ENCODE peak calls at places on chromosomes 5 and 9, in six cellular contexts. G is activated naive CD8-positive, alpha-beta T cell treated with anti-CD3 and anti-CD28 coated beads for 36 hours; I is left ventricle myocardium inferior; Z is RWPE1; C is hepatocyte; A is T-helper 2 cell treated with Interferon-gamma antibody and Interleukin-4, amounts not matched to agents 5 μg/mL and 100 μg/mL, for 36 hours. F is an unnamed sample.

GRCh38 chr5:142296914-142297417 is 27.9 kb downstream of the SPRY4 start:
- DNase-seq in I (peak), C (no peak), A (no peak), G (no peak), Z (no peak), F (no peak)

GRCh38 chr9:98057095-98057799 is 715 bp downstream of the NANS start:
- DNase-seq in G (no peak), A (no peak), Z (no peak), C (no peak), I (no peak), F (no peak)

GRCh38 chr5:93717162-93717561 is 24.2 kb downstream of the POU5F2 start:
- DNase-seq in Z (no peak), A (no peak), C (peak), G (no peak), I (no peak), F (no peak)

GRCh38 chr5:179164331-179165311 is 104.4 kb downstream of the ZNF354C start:
- DNase-seq in G (no peak), I (no peak), C (no peak), Z (no peak), A (no peak), F (peak)

GRCh38 chr5:60700347-60700815 is 415 bp upstream of the DEPDC1B start:
- DNase-seq in G (no peak), A (no peak), C (no peak), I (no peak), Z (peak), F (no peak)

GRCh38 chr5:129803403-129803802 is 55.5 kb downstream of the MINAR2 start:
- DNase-seq in Z (no peak), G (no peak), C (no peak), I (no peak), A (no peak), F (no peak)

GRCh38 chr5:80194470-80194869 is 61.4 kb downstream of the SERINC5 start:
- DNase-seq in A (no peak), I (no peak), C (no peak), G (no peak), Z (no peak), F (no peak)

GRCh38 chr9:20611751-20612287 is 10.5 kb downstream of the MLLT3 start:
- DNase-seq in C (peak), Z (peak), A (no peak), G (no peak), I (no peak), F (no peak)

GRCh38 chr5:14417232-14417730 is 164.3 kb upstream of the OTULINL start:
- DNase-seq in G (no peak), I (no peak), A (no peak), C (no peak), Z (no peak), F (no peak)

GRCh38 chr5:135356522-135357318 is 42.3 kb downstream of the MACROH2A1 start:
- DNase-seq in A (no peak), I (peak), G (no peak), C (peak), Z (no peak), F (peak)

GRCh38 chr9:38274746-38275250 is 117.7 kb upstream of the ALDH1B1 start:
- DNase-seq in Z (no peak), G (no peak), A (no peak), C (no peak), I (no peak), F (no peak)

GRCh38 chr5:126483156-126483555 is 59.9 kb downstream of the GRAMD2B start:
- DNase-seq in A (no peak), Z (no peak), G (no peak), I (no peak), C (no peak), F (no peak)

GRCh38 chr5:5158472-5158895 is 18.4 kb downstream of the ADAMTS16 start:
- DNase-seq in Z (no peak), I (no peak), A (no peak), C (no peak), G (no peak), F (no peak)

GRCh38 chr9:121576281-121577075 is 75.0 kb upstream of the DAB2IP start:
- DNase-seq in A (no peak), G (no peak), Z (no peak), I (no peak), C (no peak), F (no peak)

GRCh38 chr5:149937610-149938009 is 7.0 kb downstream of the PDE6A start:
- DNase-seq in Z (peak), I (no peak), G (no peak), C (no peak), A (no peak), F (no peak)

GRCh38 chr5:125870271-125870670 is 552.9 kb upstream of the GRAMD2B start:
- DNase-seq in Z (no peak), G (no peak), I (no peak), A (no peak), C (no peak), F (no peak)

GRCh38 chr9:89313842-89314241 is 2.8 kb downstream of the CKS2 start:
- DNase-seq in G (no peak), I (no peak), A (peak), Z (no peak), C (no peak), F (no peak)

GRCh38 chr9:125393426-125393825 is 131.8 kb downstream of the GAPVD1 start:
- DNase-seq in G (no peak), Z (peak), I (no peak), C (no peak), A (no peak), F (no peak)

GRCh38 chr5:124056326-124057160 is 544.6 kb downstream of the CSNK1G3 start:
- DNase-seq in Z (no peak), C (no peak), G (no peak), I (no peak), A (no peak), F (no peak)

GRCh38 chr9:99226054-99226453 is 4.0 kb downstream of the SEC61B start:
- DNase-seq in A (no peak), I (no peak), C (no peak), Z (no peak), G (no peak), F (no peak)

GRCh38 chr5:34022131-34022705 is 14.4 kb upstream of the AMACR start:
- DNase-seq in G (peak), A (peak), Z (no peak), I (no peak), C (no peak), F (no peak)

GRCh38 chr5:55441107-55441771 is 93.5 kb downstream of the PLPP1 start:
- DNase-seq in I (no peak), G (no peak), A (no peak), Z (no peak), C (no peak), F (no peak)

GRCh38 chr9:92728831-92729734 is 35.5 kb downstream of the BICD2 start:
- DNase-seq in Z (no peak), G (no peak), C (no peak), I (no peak), A (no peak), F (no peak)

GRCh38 chr5:115579747-115580173 is 22.5 kb downstream of the TICAM2 start:
- DNase-seq in A (no peak), G (no peak), C (no peak), I (no peak), Z (peak), F (no peak)

GRCh38 chr9:87442451-87442850 is 55.2 kb upstream of the DAPK1 start:
- DNase-seq in G (no peak), A (no peak), C (no peak), Z (no peak), I (no peak), F (no peak)

GRCh38 chr5:42720242-42720641 is 36.4 kb upstream of the CCDC152 start:
- DNase-seq in C (no peak), G (no peak), Z (no peak), I (no peak), A (peak), F (no peak)

GRCh38 chr5:172834570-172835245 is 657 bp downstream of the ERGIC1 start:
- DNase-seq in Z (no peak), A (no peak), C (peak), G (no peak), I (no peak), F (peak)

GRCh38 chr5:83337453-83338035 is 134.0 kb upstream of the VCAN start:
- DNase-seq in G (no peak), Z (no peak), A (no peak), C (no peak), I (no peak), F (no peak)

GRCh38 chr5:137735531-137736284 is at the start of gene KLHL3:
- DNase-seq in I (peak), G (peak), Z (no peak), C (peak), A (peak), F (no peak)

GRCh38 chr5:82422751-82423181 is 144.6 kb upstream of the RPS23 start:
- DNase-seq in G (no peak), I (no peak), Z (no peak), A (no peak), C (no peak), F (peak)

GRCh38 chr9:115058684-115059315 is 59.2 kb downstream of the TNC start:
- DNase-seq in Z (peak), G (no peak), C (no peak), I (no peak), A (no peak), F (no peak)

GRCh38 chr9:35689601-35690446 is at the start of gene TPM2:
- DNase-seq in C (peak), G (no peak), I (peak), A (no peak), Z (peak), F (peak)

GRCh38 chr5:132009706-132010405 is 1.6 kb downstream of the ACSL6 start:
- DNase-seq in C (no peak), Z (no peak), G (no peak), I (no peak), A (no peak), F (peak)